ENCODE peak calls at places on chromosomes 1 and 21, in four cellular contexts. One of them, this sample, is unnamed.

GRCh38 chr1:231032963-231033362 is 7.1 kb downstream of the FAM89A start:
- DNase-seq in GOT3: no peak
- DNase-seq in H7: no peak
- DNase-seq in GM20000: no peak
- DNase-seq in this sample: no peak

GRCh38 chr21:15090390-15090789 is 25.6 kb upstream of the NRIP1 start:
- DNase-seq in GOT3: no peak
- DNase-seq in H7: no peak
- DNase-seq in GM20000: no peak
- DNase-seq in this sample: no peak

GRCh38 chr21:41242238-41242829 is 74.3 kb upstream of the FAM3B start:
- DNase-seq in GOT3: no peak
- DNase-seq in H7: no peak
- DNase-seq in GM20000: no peak
- DNase-seq in this sample: no peak

GRCh38 chr1:79043506-79043905 is 37.0 kb upstream of the ADGRL4 start:
- DNase-seq in GOT3: no peak
- DNase-seq in H7: peak
- DNase-seq in GM20000: no peak
- DNase-seq in this sample: no peak

GRCh38 chr1:145706282-145706681 is 886 bp downstream of the PDZK1 start:
- DNase-seq in GOT3: no peak
- DNase-seq in H7: no peak
- DNase-seq in GM20000: no peak
- DNase-seq in this sample: peak

GRCh38 chr1:239169276-239169675 is 217.1 kb upstream of the CHRM3 start:
- DNase-seq in GOT3: no peak
- DNase-seq in H7: no peak
- DNase-seq in GM20000: no peak
- DNase-seq in this sample: no peak

GRCh38 chr21:24895885-24896734 is 711.2 kb downstream of the MRPL39 start:
- DNase-seq in GOT3: no peak
- DNase-seq in H7: no peak
- DNase-seq in GM20000: no peak
- DNase-seq in this sample: peak

GRCh38 chr1:246987083-246987690 is 20.7 kb downstream of the ZNF695 start:
- DNase-seq in GOT3: no peak
- DNase-seq in H7: no peak
- DNase-seq in GM20000: no peak
- DNase-seq in this sample: no peak

GRCh38 chr1:173669491-173669941 is at the start of gene ANKRD45:
- DNase-seq in GOT3: peak
- DNase-seq in H7: peak
- DNase-seq in GM20000: no peak
- DNase-seq in this sample: peak

GRCh38 chr1:108704501-108704900 is 8.2 kb upstream of the FNDC7 start:
- DNase-seq in GOT3: no peak
- DNase-seq in H7: no peak
- DNase-seq in GM20000: no peak
- DNase-seq in this sample: no peak

GRCh38 chr1:202806845-202807366 is 1.3 kb downstream of the KDM5B start:
- DNase-seq in GOT3: no peak
- DNase-seq in H7: peak
- DNase-seq in GM20000: peak
- DNase-seq in this sample: peak

GRCh38 chr1:12552951-12553921 is 64.8 kb downstream of the DHRS3 start:
- DNase-seq in GOT3: no peak
- DNase-seq in H7: peak
- DNase-seq in GM20000: no peak
- DNase-seq in this sample: peak

GRCh38 chr21:29349702-29350101 is 51.0 kb downstream of the BACH1 start:
- DNase-seq in GOT3: no peak
- DNase-seq in H7: no peak
- DNase-seq in GM20000: no peak
- DNase-seq in this sample: no peak

GRCh38 chr21:14901482-14901958 is 163.3 kb downstream of the NRIP1 start:
- DNase-seq in GOT3: no peak
- DNase-seq in H7: no peak
- DNase-seq in GM20000: peak
- DNase-seq in this sample: no peak

GRCh38 chr1:241423541-241424479 is 66.8 kb upstream of the RGS7 start:
- DNase-seq in GOT3: peak
- DNase-seq in H7: peak
- DNase-seq in GM20000: peak
- DNase-seq in this sample: peak

GRCh38 chr1:147168626-147169058 is 3.6 kb downstream of the PRKAB2 start:
- DNase-seq in GOT3: no peak
- DNase-seq in H7: no peak
- DNase-seq in GM20000: no peak
- DNase-seq in this sample: peak

GRCh38 chr1:172826096-172826741 is 167.3 kb downstream of the FASLG start:
- DNase-seq in GOT3: peak
- DNase-seq in H7: peak
- DNase-seq in GM20000: peak
- DNase-seq in this sample: no peak

GRCh38 chr1:201022824-201023516 is 544 bp downstream of the KIF21B start:
- DNase-seq in GOT3: no peak
- DNase-seq in H7: no peak
- DNase-seq in GM20000: no peak
- DNase-seq in this sample: peak

GRCh38 chr1:74011736-74012135 is 186.2 kb downstream of the LRRIQ3 start:
- DNase-seq in GOT3: no peak
- DNase-seq in H7: no peak
- DNase-seq in GM20000: no peak
- DNase-seq in this sample: no peak

GRCh38 chr1:68228833-68229232 is 3.5 kb downstream of the WLS start:
- DNase-seq in GOT3: no peak
- DNase-seq in H7: no peak
- DNase-seq in GM20000: no peak
- DNase-seq in this sample: no peak

GRCh38 chr1:171841931-171842723 is 829 bp downstream of the DNM3 start:
- DNase-seq in GOT3: no peak
- DNase-seq in H7: peak
- DNase-seq in GM20000: peak
- DNase-seq in this sample: peak

This sample was measured in islet precursor cell.